ENCODE peak calls at places on chromosomes 6 and 20, in four cellular contexts. B is Caco-2, M is body of pancreas, X is endodermal cell. Z is an unnamed sample.
A peak's percentile ranks its signal among the peaks of the same experiment; 100 is the strongest.

GRCh38 chr20:57772349-57772964 is 62.6 kb upstream of the PMEPA1 start:
- DNase-seq in M (no peak), X (peak; percentile 81), B (no peak), Z (peak; percentile 83)

GRCh38 chr6:110233769-110234374 is 53.6 kb downstream of the CDC40 start:
- DNase-seq in B (no peak), M (no peak), X (no peak), Z (no peak)

GRCh38 chr20:4451487-4451886 is 270.2 kb upstream of the PRND start:
- DNase-seq in B (no peak), M (no peak), X (no peak), Z (no peak)

GRCh38 chr6:47484616-47485015 is 7.0 kb downstream of the CD2AP start:
- DNase-seq in B (no peak), X (no peak), M (no peak), Z (no peak)

GRCh38 chr6:3228046-3228671 is 706 bp upstream of the TUBB2B start:
- DNase-seq in X (peak; percentile 94), B (peak; percentile 74), M (peak; percentile 58), Z (peak; percentile 94)

GRCh38 chr20:63344616-63345327 is 16.4 kb downstream of the CHRNA4 start:
- DNase-seq in B (no peak), X (no peak), M (no peak), Z (no peak)

GRCh38 chr6:111789593-111789992 is 83.7 kb downstream of the FYN start:
- DNase-seq in B (no peak), X (no peak), M (no peak), Z (no peak)

GRCh38 chr6:16320533-16321340 is 82.3 kb downstream of the GMPR start:
- DNase-seq in M (no peak), B (no peak), X (no peak), Z (no peak)

GRCh38 chr20:19335341-19335740 is 122.9 kb downstream of the SLC24A3 start:
- DNase-seq in M (no peak), X (no peak), B (no peak), Z (no peak)

GRCh38 chr6:95383878-95384277 is 193.5 kb upstream of the MANEA start:
- DNase-seq in B (no peak), M (no peak), X (no peak), Z (no peak)

GRCh38 chr6:153405926-153406325 is 274.8 kb upstream of the RGS17 start:
- DNase-seq in M (no peak), X (no peak), B (no peak), Z (no peak)

GRCh38 chr6:7108964-7109836 is 1.4 kb downstream of the RREB1 start:
- DNase-seq in X (peak; percentile 68), M (peak; percentile 56), B (peak; percentile 52), Z (no peak)

GRCh38 chr6:33123732-33124524 is 48.1 kb downstream of the HLA-DPB1 start:
- DNase-seq in X (peak; percentile 72), M (no peak), B (peak; percentile 18), Z (peak; percentile 62)

GRCh38 chr20:61454053-61454452 is 202.0 kb downstream of the CDH4 start:
- DNase-seq in B (no peak), M (no peak), X (no peak), Z (no peak)

GRCh38 chr6:112044856-112045255 is 9.0 kb upstream of the CCN6 start:
- DNase-seq in X (no peak), M (no peak), B (no peak), Z (no peak)

GRCh38 chr6:89630488-89630887 is 8.1 kb downstream of the LYRM2 start:
- DNase-seq in X (no peak), M (peak; percentile 47), B (no peak), Z (no peak)

GRCh38 chr20:62163485-62163865 is 19.4 kb upstream of the MTG2 start:
- DNase-seq in B (no peak), X (no peak), M (no peak), Z (no peak)

GRCh38 chr20:37647946-37648345 is 45.9 kb upstream of the CTNNBL1 start:
- DNase-seq in B (no peak), M (no peak), X (no peak), Z (no peak)

GRCh38 chr20:57259179-57260021 is 7.0 kb downstream of the BMP7 start:
- DNase-seq in B (no peak), M (no peak), X (peak; percentile 51), Z (no peak)

GRCh38 chr6:24245275-24245674 is 112.6 kb downstream of the DCDC2 start:
- DNase-seq in M (no peak), B (no peak), X (no peak), Z (no peak)

GRCh38 chr6:159645659-159646058 is 47.4 kb downstream of the SOD2 start:
- DNase-seq in X (no peak), M (no peak), B (no peak), Z (no peak)

GRCh38 chr6:56245903-56246351 is 1.5 kb downstream of the COL21A1 start:
- DNase-seq in M (no peak), B (no peak), X (no peak), Z (no peak)

GRCh38 chr6:56247654-56248122 is 308 bp upstream of the COL21A1 start:
- DNase-seq in B (no peak), X (no peak), M (no peak), Z (no peak)

GRCh38 chr6:56246544-56246940 is 838 bp downstream of the COL21A1 start:
- DNase-seq in M (no peak), B (no peak), X (peak; percentile 67), Z (peak; percentile 41)

GRCh38 chr6:56244528-56245253 is 2.7 kb downstream of the COL21A1 start:
- DNase-seq in B (no peak), X (no peak), M (no peak), Z (no peak)

GRCh38 chr6:56246941-56247653 is at the start of gene COL21A1:
- DNase-seq in B (peak; percentile 56), X (peak; percentile 96), M (peak; percentile 27), Z (peak; percentile 95)
- TF ChIP-seq CTCF in B (peak; percentile 30), X (peak; percentile 74), M (no peak), Z (peak; percentile 64)

DNA sequence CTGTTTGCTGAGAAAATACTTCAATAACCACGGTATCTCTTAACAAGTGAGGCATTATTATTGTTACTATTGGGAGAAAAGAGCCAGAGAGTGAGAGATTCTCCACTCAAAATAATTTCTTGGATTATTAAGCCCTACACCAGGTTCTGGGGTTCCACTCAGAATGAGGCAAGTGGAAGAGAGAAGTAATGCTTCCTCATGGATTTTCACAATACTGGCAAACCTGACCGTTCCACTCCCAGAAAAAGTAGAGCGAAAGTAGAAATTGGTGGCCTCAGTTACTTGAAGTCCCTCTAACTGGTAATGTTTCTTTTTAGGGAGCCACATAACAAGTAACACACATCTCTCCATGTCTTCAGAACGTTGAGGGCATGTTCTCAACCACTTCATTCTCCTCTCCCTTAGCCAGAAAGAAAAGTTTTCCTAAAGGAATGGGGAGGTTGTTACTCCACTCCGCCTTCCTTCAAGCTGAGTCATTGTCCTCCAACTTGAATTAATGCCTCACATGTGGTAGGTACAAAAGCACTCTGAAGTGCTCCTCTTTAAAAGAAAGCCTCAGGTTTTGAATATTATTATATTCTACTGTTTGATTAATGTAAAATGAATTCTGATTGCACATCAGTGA is 1.9 kb downstream of the BAG2 start:
- DNase-seq in B (peak; percentile 19), M (no peak), X (peak; percentile 56), Z (peak; percentile 28)
- H3K4me1 ChIP-seq in B (peaks cover 6% of the 10 kb centered on the region), M (peaks cover 13% of the 10 kb centered on the region), X (peaks cover 9% of the 10 kb centered on the region), Z (no peaks in the 10 kb centered on the region)

DNA sequence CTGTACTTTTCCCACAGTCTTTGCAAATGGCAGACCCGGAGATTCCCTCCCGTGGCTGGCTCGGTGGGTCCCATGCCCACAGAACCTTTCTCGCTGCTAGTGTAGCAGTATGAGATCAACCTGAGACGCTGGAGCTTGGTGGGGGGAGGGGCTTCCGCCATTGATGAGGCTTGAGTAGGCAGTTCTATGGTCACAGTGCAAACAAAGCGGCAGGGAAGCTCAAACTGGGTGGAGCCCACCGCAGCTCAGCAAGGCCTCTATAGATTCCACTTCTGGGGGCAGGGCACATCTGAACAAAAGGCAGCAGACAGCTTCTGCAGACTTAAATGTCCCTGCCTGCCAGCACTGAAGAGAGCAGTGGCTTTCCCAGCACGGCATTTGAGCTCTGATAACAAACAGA is 186.0 kb upstream of the KCNK16 start:
- DNase-seq in B (no peak), X (peak; percentile 62), M (no peak), Z (peak; percentile 36)
- TF ChIP-seq CTCF in B (no peak), X (no peak), M (no peak), Z (no peak)

GRCh38 chr20:17963114-17963897 is 5.3 kb downstream of the SNX5 start:
- DNase-seq in M (no peak), X (no peak), B (no peak), Z (no peak)

GRCh38 chr20:17964073-17964472 is 4.5 kb downstream of the SNX5 start:
- DNase-seq in M (no peak), B (no peak), X (no peak), Z (no peak)

GRCh38 chr20:17960927-17961599 is 7.5 kb downstream of the SNX5 start:
- DNase-seq in M (no peak), X (no peak), B (no peak), Z (no peak)

GRCh38 chr20:17959257-17959627 is 9.4 kb downstream of the SNX5 start:
- DNase-seq in B (no peak), X (no peak), M (no peak), Z (no peak)

GRCh38 chr20:17961600-17961965 is 7.0 kb downstream of the SNX5 start:
- DNase-seq in B (no peak), X (no peak), M (no peak), Z (no peak)
- H3K4me1 ChIP-seq in B (peaks cover 86% of the 10 kb centered on the region), X (peaks cover 37% of the 10 kb centered on the region), M (peaks cover 76% of the 10 kb centered on the region), Z (peaks cover 6% of the 10 kb centered on the region)

DNA sequence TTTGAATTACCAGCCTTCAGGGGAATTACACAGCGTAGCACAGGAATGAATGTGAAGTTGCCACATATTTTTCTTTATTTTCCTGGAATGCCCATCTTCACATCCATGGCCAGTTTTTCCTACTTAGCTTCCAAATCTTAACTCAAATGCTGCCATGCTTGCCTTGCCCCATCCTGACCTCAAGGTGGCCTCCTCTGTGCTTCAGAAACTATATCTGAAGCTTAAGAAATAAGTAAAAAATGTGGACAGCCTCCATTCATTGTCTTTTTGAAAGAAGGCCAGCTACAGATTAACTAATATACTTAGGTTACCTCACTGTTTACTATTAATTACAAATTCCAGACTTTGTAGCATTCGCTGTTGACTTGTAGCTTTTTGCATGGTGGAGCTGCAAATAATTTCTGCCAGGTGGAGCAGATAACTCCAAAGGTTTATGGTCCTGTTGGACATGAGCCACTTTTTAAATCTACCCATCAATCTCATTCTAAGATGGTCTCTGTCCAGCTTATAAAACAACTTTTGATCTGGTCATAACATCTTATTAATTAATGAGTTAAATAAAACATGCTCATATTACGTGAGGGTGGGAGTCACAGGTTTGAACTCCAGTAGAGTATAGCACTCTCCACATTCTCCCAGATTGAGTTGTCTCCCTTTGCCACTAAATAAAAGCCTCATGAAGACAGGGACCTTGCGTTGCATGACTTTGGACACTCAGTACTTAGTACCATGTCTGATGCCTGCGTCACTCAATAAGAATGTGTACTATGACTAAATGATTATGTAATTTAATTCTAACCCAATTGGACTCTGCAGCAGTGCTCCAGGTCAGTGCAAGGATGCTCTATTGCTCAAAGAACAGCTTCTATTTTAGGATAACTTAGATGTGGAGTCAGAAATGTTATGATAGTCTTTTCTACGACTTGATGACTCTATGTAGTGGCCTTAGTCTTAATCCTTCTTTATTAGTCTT is 678.6 kb upstream of the CITED2 start:
- DNase-seq in B (peak; percentile 9), X (peak; percentile 49), M (no peak), Z (no peak)
- TF ChIP-seq CTCF in B (peak; percentile 34), X (peak; percentile 80), M (peak; percentile 44), Z (peak; percentile 66)